ENCODE peak calls at places on chromosomes 5 and 9, in eight cellular contexts. Z is stimulated activated CD4-positive, alpha-beta T cell treated with anti-CD3 and anti-CD28 coated beads, Interleukin-12 subunit alpha, Interleukin-12 subunit beta, amount 100 ng/mL, for 4 hours; E is GM23338; U is stimulated activated CD8-positive, alpha-beta memory T cell treated with anti-CD3 and anti-CD28 coated beads, Interleukin-12 subunit alpha, Interleukin-12 subunit beta, amount 100 ng/mL, for 4 hours; J is pulmonary artery endothelial cell; C is CD4-positive, alpha-beta T cell; D is GM03348; A is NCI-H2081. Q is an unnamed sample.

GRCh38 chr9:38149647-38150046 is 80.6 kb upstream of the SHB start:
- DNase-seq in Z (no peak), E (no peak), U (no peak), J (no peak), C (no peak), D (no peak), A (no peak), Q (no peak)

GRCh38 chr5:173290477-173291131 is 37.6 kb downstream of the STC2 start:
- DNase-seq in Z (no peak), E (no peak), U (no peak), J (no peak), C (no peak), D (no peak), A (no peak), Q (no peak)

GRCh38 chr5:107671742-107672211 is 1.0 kb upstream of the EFNA5 start:
- DNase-seq in Z (no peak), E (peak; percentile 72), U (no peak), J (no peak), C (no peak), D (peak; percentile 50), A (peak; percentile 19), Q (peak; percentile 92)

GRCh38 chr5:3230941-3231340 is 364.7 kb upstream of the IRX1 start:
- DNase-seq in Z (no peak), E (no peak), U (no peak), J (no peak), C (no peak), D (no peak), A (no peak), Q (no peak)

GRCh38 chr9:137412431-137412830 is 10.5 kb downstream of the EXD3 start:
- DNase-seq in Z (no peak), E (no peak), U (no peak), J (no peak), C (no peak), D (no peak), A (no peak), Q (peak; percentile 25)

GRCh38 chr5:174608631-174609097 is 115.7 kb upstream of the MSX2 start:
- DNase-seq in Z (no peak), E (no peak), U (no peak), J (no peak), C (no peak), D (no peak), A (no peak), Q (peak; percentile 99)

GRCh38 chr9:7721291-7721690 is 78.3 kb downstream of the DMAC1 start:
- DNase-seq in Z (no peak), E (no peak), U (no peak), J (no peak), C (no peak), D (no peak), A (no peak), Q (no peak)

GRCh38 chr5:143601917-143602333 is 198.4 kb upstream of the NR3C1 start:
- DNase-seq in Z (no peak), E (no peak), U (no peak), J (no peak), C (no peak), D (no peak), A (no peak), Q (no peak)

GRCh38 chr5:98308960-98309359 is 464.5 kb upstream of the RGMB start:
- DNase-seq in Z (no peak), E (no peak), U (no peak), J (peak; percentile 54), C (no peak), D (no peak), A (no peak), Q (no peak)

GRCh38 chr5:51860532-51861018 is 477.3 kb downstream of the ISL1 start:
- DNase-seq in Z (no peak), E (no peak), U (no peak), J (no peak), C (no peak), D (no peak), A (no peak), Q (peak; percentile 19)

GRCh38 chr9:113546566-113546965 is 83.0 kb downstream of the RGS3 start:
- DNase-seq in Z (no peak), E (no peak), U (no peak), J (no peak), C (no peak), D (no peak), A (no peak), Q (no peak)

GRCh38 chr9:124663046-124663961 is 107.8 kb downstream of the NR6A1 start:
- DNase-seq in Z (no peak), E (no peak), U (no peak), J (peak; percentile 85), C (no peak), D (no peak), A (no peak), Q (no peak)

GRCh38 chr5:125272364-125272763 is 525.9 kb upstream of the ZNF608 start:
- DNase-seq in Z (no peak), E (no peak), U (no peak), J (no peak), C (no peak), D (no peak), A (no peak), Q (no peak)

GRCh38 chr9:33381231-33381791 is 21.1 kb downstream of the AQP7 start:
- DNase-seq in Z (no peak), E (peak; percentile 90), U (no peak), J (no peak), C (no peak), D (no peak), A (no peak), Q (no peak)

GRCh38 chr9:122213589-122214413 is 15.0 kb downstream of the LHX6 start:
- DNase-seq in Z (peak; percentile 46), E (peak; percentile 95), U (peak; percentile 15), J (no peak), C (peak; percentile 43), D (peak; percentile 46), A (peak; percentile 91), Q (peak; percentile 90)

GRCh38 chr9:96450613-96451544 is 910 bp downstream of the HABP4 start:
- DNase-seq in Z (peak; percentile 21), E (peak; percentile 52), U (peak; percentile 9), J (no peak), C (peak; percentile 40), D (peak; percentile 24), A (peak; percentile 2), Q (peak; percentile 32)

GRCh38 chr5:176389114-176389768 is 690 bp downstream of the HIGD2A start:
- DNase-seq in Z (no peak), E (no peak), U (no peak), J (no peak), C (no peak), D (no peak), A (peak; percentile 59), Q (no peak)

GRCh38 chr9:109918359-109919163 is 138.6 kb downstream of the PALM2AKAP2 start:
- DNase-seq in Z (no peak), E (no peak), U (no peak), J (no peak), C (no peak), D (no peak), A (peak; percentile 66), Q (no peak)

GRCh38 chr5:17203329-17204132 is 13.9 kb upstream of the BASP1 start:
- DNase-seq in Z (no peak), E (peak; percentile 68), U (no peak), J (no peak), C (no peak), D (peak; percentile 85), A (peak; percentile 77), Q (peak; percentile 68)

GRCh38 chr5:151126199-151126645 is 31.4 kb downstream of the ANXA6 start:
- DNase-seq in Z (peak; percentile 66), E (peak; percentile 80), U (peak; percentile 31), J (peak; percentile 26), C (peak; percentile 63), D (peak; percentile 80), A (no peak), Q (peak; percentile 59)

GRCh38 chr5:158471179-158471924 is 612.4 kb upstream of the CLINT1 start:
- DNase-seq in Z (no peak), E (no peak), U (no peak), J (no peak), C (no peak), D (no peak), A (no peak), Q (no peak)